ENCODE peak calls at places on chromosomes 6 and 20, in nine cellular contexts. G is IMR-90, Y is AG04449, I is fibroblast of the aortic adventitia, V is dorsolateral prefrontal cortex, X is heart left ventricle, M is stomach, W is CD14-positive monocyte, U is Peyer's patch. H is an unnamed sample.

GRCh38 chr6:155142902-155143609 is 120.8 kb upstream of the CLDN20 start:
- DNase-seq in Y (no peak), W (no peak), G (peak), I (peak), U (no peak), X (no peak), M (no peak), V (no peak), H (no peak)

GRCh38 chr20:58048096-58048702 is 180.3 kb downstream of the ANKRD60 start:
- DNase-seq in Y (no peak), X (no peak), I (peak), V (no peak), M (no peak), G (peak), U (no peak), W (no peak), H (peak)

GRCh38 chr6:167683028-167683862 is 143.5 kb upstream of the AFDN start:
- DNase-seq in Y (no peak), X (peak), W (no peak), M (peak), V (peak), G (peak), U (no peak), I (no peak), H (peak)

GRCh38 chr6:16432075-16433032 is 194.0 kb downstream of the GMPR start:
- DNase-seq in W (no peak), V (peak), M (peak), I (peak), G (peak), U (no peak), X (peak), Y (no peak), H (peak)

GRCh38 chr20:19025430-19026120 is 186.9 kb upstream of the SLC24A3 start:
- DNase-seq in U (no peak), X (no peak), V (no peak), M (no peak), Y (no peak), G (no peak), W (no peak), I (no peak), H (no peak)

GRCh38 chr6:128071212-128071611 is 170.4 kb upstream of the THEMIS start:
- DNase-seq in U (no peak), G (no peak), Y (no peak), I (no peak), X (no peak), V (no peak), M (no peak), W (no peak), H (no peak)

GRCh38 chr6:27772261-27773001 is 139.8 kb downstream of the OR2B2 start:
- DNase-seq in I (peak), G (peak), V (peak), W (peak), M (peak), X (peak), U (peak), Y (peak), H (peak)

GRCh38 chr6:40877362-40877761 is 161.7 kb downstream of the UNC5CL start:
- DNase-seq in U (no peak), Y (no peak), G (no peak), X (no peak), I (no peak), W (no peak), M (no peak), V (no peak), H (no peak)

GRCh38 chr20:21125849-21126840 is at the start of gene KIZ:
- DNase-seq in U (peak), Y (no peak), G (peak), I (peak), M (peak), X (peak), V (peak), W (peak), H (peak)

GRCh38 chr6:122913558-122913957 is 82.5 kb upstream of the CLVS2 start:
- DNase-seq in I (no peak), M (no peak), Y (no peak), G (no peak), U (no peak), V (no peak), X (no peak), W (no peak), H (no peak)

GRCh38 chr20:2815242-2815900 is 584 bp downstream of the C20orf141 start:
- DNase-seq in Y (no peak), U (no peak), M (no peak), W (no peak), I (no peak), V (no peak), G (no peak), X (no peak), H (no peak)

GRCh38 chr6:4774715-4775590 is 1.3 kb upstream of the CDYL start:
- DNase-seq in U (peak), W (peak), G (no peak), V (peak), X (no peak), Y (no peak), I (no peak), M (no peak), H (no peak)

GRCh38 chr6:41780623-41781301 is at the start of gene PRICKLE4:
- DNase-seq in U (no peak), W (no peak), G (no peak), I (peak), M (peak), Y (no peak), V (no peak), X (peak), H (no peak)

GRCh38 chr6:7673063-7673536 is 52.8 kb upstream of the BMP6 start:
- DNase-seq in V (no peak), X (peak), U (no peak), W (no peak), I (peak), Y (no peak), M (peak), G (peak), H (no peak)

GRCh38 chr6:169161572-169162167 is 92.0 kb downstream of the THBS2 start:
- DNase-seq in Y (no peak), U (no peak), M (no peak), X (no peak), G (peak), W (no peak), I (no peak), V (no peak), H (no peak)

GRCh38 chr6:98831057-98832031 is 3.0 kb upstream of the POU3F2 start:
- DNase-seq in W (no peak), X (no peak), Y (no peak), U (no peak), I (no peak), M (no peak), G (no peak), V (no peak), H (no peak)

GRCh38 chr6:14454467-14454763 is 336.8 kb downstream of the CD83 start:
- DNase-seq in I (no peak), X (no peak), Y (no peak), W (no peak), V (no peak), U (peak), G (no peak), M (no peak), H (no peak)

GRCh38 chr6:115120394-115120793 is 777.6 kb upstream of the HS3ST5 start:
- DNase-seq in U (no peak), Y (no peak), G (no peak), I (no peak), M (no peak), W (no peak), V (no peak), X (no peak), H (no peak)

GRCh38 chr6:84521419-84522001 is 242.9 kb downstream of the TBX18 start:
- DNase-seq in Y (no peak), I (peak), X (no peak), G (no peak), V (no peak), U (no peak), W (no peak), M (no peak), H (no peak)

GRCh38 chr6:73308712-73309533 is 45.2 kb downstream of the DPPA5 start:
- DNase-seq in U (no peak), W (no peak), Y (no peak), V (no peak), M (no peak), G (no peak), I (peak), X (no peak), H (no peak)

GRCh38 chr6:127201321-127201720 is 65.3 kb upstream of the RNF146 start:
- DNase-seq in W (no peak), G (peak), M (no peak), U (no peak), I (peak), V (no peak), Y (peak), X (no peak), H (no peak)

GRCh38 chr20:33685328-33686007 is 717 bp downstream of the E2F1 start:
- DNase-seq in G (no peak), I (no peak), Y (no peak), U (peak), M (no peak), V (no peak), X (no peak), W (no peak), H (no peak)

GRCh38 chr20:24693466-24694156 is 224.2 kb downstream of the SYNDIG1 start:
- DNase-seq in M (peak), I (no peak), U (peak), Y (no peak), W (no peak), G (no peak), X (no peak), V (no peak), H (no peak)

GRCh38 chr6:123316733-123317323 is 319.9 kb downstream of the TRDN start:
- DNase-seq in V (no peak), W (no peak), Y (no peak), G (peak), U (no peak), M (no peak), X (no peak), I (peak), H (peak)

GRCh38 chr6:85674604-85675003 is 31.9 kb upstream of the SYNCRIP start:
- DNase-seq in I (no peak), G (no peak), M (no peak), Y (no peak), X (no peak), W (no peak), V (no peak), U (no peak), H (no peak)

GRCh38 chr6:54897462-54898189 is 51.1 kb downstream of the FAM83B start:
- DNase-seq in M (no peak), U (no peak), X (no peak), W (no peak), G (peak), I (peak), Y (no peak), V (no peak), H (no peak)

GRCh38 chr6:160911949-160912348 is 79.6 kb upstream of the MAP3K4 start:
- DNase-seq in X (no peak), G (no peak), U (no peak), M (no peak), I (no peak), W (no peak), V (no peak), Y (no peak), H (no peak)

GRCh38 chr6:157025459-157025858 is 248.3 kb downstream of the ARID1B start:
- DNase-seq in X (no peak), V (no peak), U (no peak), G (peak), Y (no peak), W (no peak), I (no peak), M (no peak), H (no peak)

GRCh38 chr20:16671753-16672152 is 58.1 kb upstream of the SNRPB2 start:
- DNase-seq in M (no peak), I (no peak), V (no peak), Y (no peak), U (no peak), G (no peak), X (no peak), W (no peak), H (no peak)

GRCh38 chr6:36897629-36898028 is 11.9 kb downstream of the C6orf89 start:
- DNase-seq in G (peak), W (no peak), U (no peak), Y (no peak), I (peak), X (no peak), M (no peak), V (no peak), H (no peak)
- TF ChIP-seq CTCF in G (peak), W (no peak), U (no peak), Y (no peak), I (peak), X (no peak), M (no peak), V (peak), H (peak)

DNA sequence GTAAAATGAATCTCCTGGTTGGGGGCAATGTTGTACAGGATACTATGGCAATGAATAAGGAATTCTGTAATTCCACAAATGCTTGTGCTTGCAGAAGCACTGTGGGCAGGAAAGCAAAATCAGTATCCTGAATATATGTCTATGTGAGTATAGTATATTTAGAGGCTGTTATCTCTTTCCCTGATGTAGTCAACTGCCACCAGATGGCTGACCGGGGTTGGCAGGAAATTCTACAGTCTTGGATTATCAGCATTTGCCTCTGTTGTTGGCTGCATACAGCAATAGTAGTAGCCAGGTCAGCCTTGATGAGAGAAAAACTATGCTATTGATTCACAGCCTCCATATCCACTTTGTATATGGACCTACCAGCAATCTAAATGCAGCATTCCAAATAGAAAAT is 425.1 kb upstream of the JAG1 start:
- DNase-seq in Y (no peak), V (no peak), U (no peak), I (no peak), G (no peak), W (no peak), M (no peak), X (no peak), H (no peak)
- TF ChIP-seq CTCF in Y (no peak), V (no peak), U (no peak), I (peak), G (peak), W (no peak), M (no peak), X (no peak), H (no peak)

DNA sequence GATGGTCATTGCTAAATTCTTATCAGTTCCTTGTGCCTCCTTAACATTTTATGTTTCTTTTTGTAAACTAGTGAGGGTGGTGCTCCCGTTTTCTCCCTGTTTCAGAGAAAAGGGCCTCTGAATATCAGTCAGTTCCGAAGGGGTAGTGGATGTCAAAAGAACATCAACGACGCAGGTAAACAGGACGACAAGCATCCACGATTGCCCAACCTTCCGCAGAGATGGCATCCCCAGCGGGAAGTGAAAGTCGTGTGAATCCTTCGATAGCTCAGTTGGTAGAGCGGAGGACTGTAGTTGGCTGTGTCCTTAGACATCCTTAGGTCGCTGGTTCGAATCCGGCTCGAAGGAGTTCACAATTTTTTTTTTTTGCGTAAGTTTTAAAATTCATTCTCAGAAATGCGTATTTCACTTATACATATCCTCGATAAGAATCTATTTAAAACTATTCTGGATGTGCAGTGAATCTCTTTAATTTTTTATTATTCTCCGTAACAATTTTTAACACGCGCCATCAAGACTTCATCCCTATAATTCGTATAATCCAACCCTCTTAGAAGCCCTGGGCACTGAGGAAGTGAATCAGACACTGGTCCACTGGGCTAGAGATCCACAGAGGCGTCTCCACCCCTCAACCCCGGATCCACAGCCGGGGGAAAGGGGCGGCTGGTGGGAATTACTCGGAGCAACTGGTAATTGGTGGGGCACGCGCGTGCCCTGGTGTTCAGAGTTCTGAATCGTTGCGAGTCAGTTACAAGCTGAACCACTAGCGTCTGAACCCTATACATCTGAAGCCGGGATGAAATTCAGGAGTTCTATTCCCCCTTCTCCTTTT is 27.9 kb upstream of the ABT1 start:
- DNase-seq in V (peak), G (peak), U (peak), Y (no peak), W (peak), X (peak), I (peak), M (peak), H (peak)
- TF ChIP-seq CTCF in V (peak), G (peak), U (no peak), Y (peak), W (no peak), X (no peak), I (peak), M (no peak), H (peak)

GRCh38 chr6:52887912-52888535 is 21.5 kb downstream of the GSTA3 start:
- DNase-seq in I (no peak), Y (no peak), V (no peak), U (no peak), M (no peak), G (peak), W (no peak), X (no peak), H (no peak)

GRCh38 chr6:52877168-52877567 is 32.3 kb downstream of the GSTA3 start:
- DNase-seq in Y (peak), I (peak), G (peak), U (no peak), V (no peak), M (no peak), X (no peak), W (no peak), H (peak)

GRCh38 chr6:52881662-52881995 is 27.9 kb downstream of the GSTA3 start:
- DNase-seq in V (no peak), Y (no peak), I (no peak), X (no peak), G (no peak), W (no peak), U (no peak), M (no peak), H (no peak)

GRCh38 chr6:52877786-52878185 is 31.7 kb downstream of the GSTA3 start:
- DNase-seq in V (no peak), U (no peak), M (no peak), I (peak), Y (no peak), X (no peak), G (peak), W (no peak), H (no peak)

DNA sequence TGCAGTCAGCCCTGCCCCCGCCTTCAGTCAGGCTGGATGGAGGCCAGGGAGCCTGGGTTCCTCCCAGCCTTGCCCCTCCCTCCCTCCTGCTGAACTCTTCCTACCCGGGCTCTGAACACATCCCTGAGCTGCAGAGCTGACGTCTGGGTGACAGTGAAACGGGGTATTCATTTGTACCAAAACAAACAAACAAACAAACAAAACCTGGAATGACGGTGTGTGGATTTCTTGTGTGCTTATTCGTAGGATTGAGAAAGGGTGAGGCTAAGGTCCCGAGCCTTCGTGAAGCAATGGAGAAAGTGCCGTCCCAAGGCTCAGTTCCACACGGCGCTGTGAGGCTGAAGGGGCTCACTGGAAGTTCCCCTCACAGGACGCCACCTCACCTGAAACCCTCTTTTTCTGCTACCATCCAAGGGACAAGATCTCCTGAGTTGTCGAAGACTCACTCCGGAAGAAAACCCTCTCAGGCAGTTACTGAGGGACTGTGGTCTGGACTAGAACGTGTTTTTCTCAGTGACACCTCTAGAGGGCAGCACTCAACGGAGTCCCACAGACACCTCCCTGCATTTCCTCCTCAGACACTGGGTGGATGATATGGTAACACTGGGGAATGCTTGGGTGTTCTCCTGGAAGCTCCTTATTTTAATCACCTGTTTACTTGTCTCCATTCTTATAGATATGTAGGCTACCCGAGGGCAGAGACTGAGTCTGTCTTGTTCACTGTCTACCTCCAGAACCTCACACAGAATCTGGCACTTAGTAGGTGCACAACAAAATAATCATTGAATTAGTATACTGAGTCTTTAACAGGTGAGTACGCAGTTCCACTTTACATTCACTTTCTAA is 27.3 kb downstream of the GSTA3 start:
- DNase-seq in G (peak), U (peak), Y (no peak), I (peak), M (peak), W (peak), X (peak), V (peak), H (peak)
- TF ChIP-seq CTCF in G (peak), U (peak), Y (peak), I (peak), M (peak), W (peak), X (peak), V (peak), H (peak)

H was measured in astrocyte of the cerebellum.